ENCODE peak calls at places on chromosomes 12 and 14, in seven cellular contexts. S is stimulated activated CD4-positive, alpha-beta T cell treated with anti-CD3 and anti-CD28 coated beads, Interleukin-15, amount 100 ng/mL, for 24 hours; R is NCI-H345; B is non-pigmented ciliary epithelial cell; G is B cell; V is GM10248; N is cerebellar nuclear complex. L is an unnamed sample.

GRCh38 chr12:121511931-121512330 is 68.9 kb downstream of the KDM2B start:
- DNase-seq in S (no peak), R (no peak), B (no peak), G (no peak), V (no peak), N (no peak), L (no peak)

GRCh38 chr12:87332987-87333761 is 696.0 kb downstream of the C12orf50 start:
- DNase-seq in S (no peak), R (no peak), B (no peak), G (no peak), V (no peak), N (no peak), L (no peak)

GRCh38 chr14:90272523-90272922 is 16.2 kb downstream of the PSMC1 start:
- DNase-seq in S (no peak), R (no peak), B (no peak), G (no peak), V (no peak), N (no peak), L (no peak)

GRCh38 chr14:34356267-34356660 is 105.8 kb downstream of the SPTSSA start:
- DNase-seq in S (no peak), R (no peak), B (no peak), G (no peak), V (no peak), N (no peak), L (no peak)

GRCh38 chr12:81375969-81376368 is 298.1 kb downstream of the ACSS3 start:
- DNase-seq in S (no peak), R (no peak), B (no peak), G (no peak), V (no peak), N (no peak), L (no peak)

GRCh38 chr12:69851976-69852375 is 26.9 kb downstream of the MYRFL start:
- DNase-seq in S (no peak), R (no peak), B (no peak), G (no peak), V (no peak), N (no peak), L (no peak)

GRCh38 chr14:69574954-69575295 is 254 bp upstream of the CCDC177 start:
- DNase-seq in S (no peak), R (no peak), B (no peak), G (no peak), V (no peak), N (no peak), L (no peak)

GRCh38 chr12:13375583-13376413 is 179.3 kb downstream of the EMP1 start:
- DNase-seq in S (no peak), R (no peak), B (no peak), G (no peak), V (no peak), N (no peak), L (no peak)

GRCh38 chr12:5706247-5706646 is 238.8 kb downstream of the ANO2 start:
- DNase-seq in S (no peak), R (no peak), B (no peak), G (no peak), V (no peak), N (no peak), L (no peak)

GRCh38 chr14:77892890-77893484 is 93.1 kb downstream of the ADCK1 start:
- DNase-seq in S (no peak), R (no peak), B (no peak), G (no peak), V (no peak), N (no peak), L (no peak)

GRCh38 chr12:97061164-97061563 is 154.1 kb downstream of the NEDD1 start:
- DNase-seq in S (no peak), R (no peak), B (no peak), G (no peak), V (no peak), N (no peak), L (no peak)

GRCh38 chr12:1628671-1629337 is at the start of gene WNT5B:
- DNase-seq in S (no peak), R (no peak), B (no peak), G (no peak), V (no peak), N (no peak), L (no peak)

GRCh38 chr12:68940731-68941130 is 7.8 kb upstream of the CPM start:
- DNase-seq in S (no peak), R (no peak), B (no peak), G (no peak), V (no peak), N (no peak), L (no peak)

GRCh38 chr14:75141967-75142366 is 15.1 kb upstream of the NEK9 start:
- DNase-seq in S (no peak), R (peak), B (no peak), G (no peak), V (no peak), N (no peak), L (no peak)

GRCh38 chr14:92427096-92427495 is 86.5 kb upstream of the RIN3 start:
- DNase-seq in S (no peak), R (no peak), B (no peak), G (no peak), V (no peak), N (no peak), L (no peak)

GRCh38 chr12:124107299-124107698 is 134.3 kb downstream of the ZNF664 start:
- DNase-seq in S (no peak), R (no peak), B (no peak), G (no peak), V (no peak), N (no peak), L (no peak)

GRCh38 chr14:99794156-99794780 is 1.1 kb downstream of the EML1 start:
- DNase-seq in S (no peak), R (no peak), B (no peak), G (no peak), V (no peak), N (no peak), L (no peak)

GRCh38 chr12:20477691-20478090 is 109.4 kb downstream of the PDE3A start:
- DNase-seq in S (no peak), R (no peak), B (no peak), G (no peak), V (no peak), N (no peak), L (no peak)

L was measured in left ventricle myocardium inferior.